ENCODE peak calls at places on chromosome X, in ten cellular contexts. N is tibial artery, K is kidney, V is breast epithelium, Y is brain microvascular endothelial cell, E is PC-3, W is Peyer's patch, S is thoracic aorta, O is transverse colon, Q is lower lobe of right lung. J is an unnamed sample.

GRCh38 chrX:9573282-9574106 is 108.6 kb downstream of the TBL1X start:
- DNase-seq in N (no peak), K (no peak), V (no peak), Y (no peak), E (no peak), W (peak), S (no peak), O (no peak), Q (no peak), J (no peak)

GRCh38 chrX:39162322-39162721 is 361.1 kb downstream of the MID1IP1 start:
- DNase-seq in N (no peak), K (peak), V (no peak), Y (no peak), E (no peak), W (peak), S (no peak), O (peak), Q (peak), J (no peak)

GRCh38 chrX:103356023-103356798 is at the start of gene TCEAL9:
- DNase-seq in N (peak), K (peak), V (peak), Y (peak), E (peak), W (peak), S (no peak), O (peak), Q (peak), J (peak)

GRCh38 chrX:129461801-129462456 is 61.4 kb downstream of the SMARCA1 start:
- DNase-seq in N (no peak), K (no peak), V (no peak), Y (no peak), E (no peak), W (no peak), S (no peak), O (no peak), Q (no peak), J (no peak)

GRCh38 chrX:106201502-106202178 is 33.5 kb downstream of the PWWP3B start:
- DNase-seq in N (no peak), K (no peak), V (no peak), Y (no peak), E (no peak), W (no peak), S (no peak), O (no peak), Q (no peak), J (no peak)

GRCh38 chrX:39613997-39614679 is 483.6 kb downstream of the BCOR start:
- DNase-seq in N (no peak), K (no peak), V (no peak), Y (no peak), E (no peak), W (no peak), S (no peak), O (peak), Q (peak), J (no peak)

GRCh38 chrX:124346064-124346876 is at the start of gene SH2D1A:
- DNase-seq in N (no peak), K (no peak), V (no peak), Y (no peak), E (no peak), W (peak), S (no peak), O (no peak), Q (no peak), J (no peak)

GRCh38 chrX:150961631-150962030 is 21.5 kb upstream of the HMGB3 start:
- DNase-seq in N (no peak), K (no peak), V (no peak), Y (no peak), E (no peak), W (no peak), S (no peak), O (no peak), Q (no peak), J (no peak)

GRCh38 chrX:44874481-44875184 is 1.6 kb downstream of the KDM6A start:
- DNase-seq in N (no peak), K (no peak), V (no peak), Y (no peak), E (peak), W (peak), S (no peak), O (peak), Q (no peak), J (no peak)

GRCh38 chrX:29903365-29903764 is 312.0 kb upstream of the MAGEB2 start:
- DNase-seq in N (no peak), K (no peak), V (no peak), Y (no peak), E (peak), W (no peak), S (no peak), O (no peak), Q (no peak), J (no peak)

GRCh38 chrX:119238557-119238956 is 2.5 kb downstream of the PGRMC1 start:
- DNase-seq in N (no peak), K (no peak), V (no peak), Y (no peak), E (peak), W (no peak), S (no peak), O (no peak), Q (no peak), J (no peak)

GRCh38 chrX:66110112-66110511 is 53.9 kb upstream of the HEPH start:
- DNase-seq in N (no peak), K (no peak), V (no peak), Y (no peak), E (peak), W (no peak), S (no peak), O (peak), Q (no peak), J (no peak)

GRCh38 chrX:78886550-78886949 is 58.6 kb upstream of the P2RY10 start:
- DNase-seq in N (no peak), K (no peak), V (no peak), Y (no peak), E (peak), W (no peak), S (no peak), O (no peak), Q (no peak), J (no peak)

GRCh38 chrX:10017866-10018265 is 50.7 kb downstream of the CLDN34 start:
- DNase-seq in N (no peak), K (no peak), V (no peak), Y (peak), E (peak), W (peak), S (no peak), O (no peak), Q (no peak), J (no peak)

GRCh38 chrX:29506729-29507128 is 708.6 kb upstream of the MAGEB2 start:
- DNase-seq in N (no peak), K (no peak), V (no peak), Y (no peak), E (no peak), W (no peak), S (no peak), O (no peak), Q (no peak), J (no peak)

GRCh38 chrX:39813631-39814246 is 284.0 kb downstream of the BCOR start:
- DNase-seq in N (peak), K (peak), V (peak), Y (peak), E (peak), W (peak), S (peak), O (peak), Q (no peak), J (no peak)

GRCh38 chrX:136867518-136867917 is 13.0 kb downstream of the RBMX start:
- DNase-seq in N (no peak), K (no peak), V (no peak), Y (no peak), E (no peak), W (no peak), S (no peak), O (no peak), Q (no peak), J (no peak)

GRCh38 chrX:22081475-22082092 is 49.5 kb downstream of the PHEX start:
- DNase-seq in N (no peak), K (no peak), V (no peak), Y (peak), E (peak), W (peak), S (no peak), O (peak), Q (peak), J (peak)

GRCh38 chrX:44071847-44072545 is 98.8 kb upstream of the NDP start:
- DNase-seq in N (no peak), K (no peak), V (no peak), Y (peak), E (peak), W (no peak), S (no peak), O (no peak), Q (no peak), J (no peak)

DNA sequence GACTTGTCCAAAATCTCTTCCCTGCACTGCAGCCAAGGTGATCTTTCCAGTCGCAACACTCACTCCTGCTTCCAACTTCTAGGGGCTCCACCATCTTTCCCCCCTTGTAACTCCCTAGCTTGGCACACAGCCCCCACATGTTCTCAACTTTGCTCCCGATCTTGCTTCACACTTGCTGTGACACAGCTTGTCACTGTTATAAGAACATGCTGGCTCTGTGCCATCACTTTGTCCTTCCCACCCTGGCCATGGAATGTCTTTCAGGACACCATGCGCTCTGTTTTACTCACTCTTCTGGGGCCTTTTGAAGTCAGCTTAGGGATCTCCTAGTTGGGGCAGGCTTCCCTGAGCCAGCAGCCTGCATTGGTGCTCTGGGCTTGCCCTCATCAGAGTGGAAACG is 2.5 kb downstream of the NSDHL start:
- DNase-seq in N (no peak), K (no peak), V (no peak), Y (no peak), E (no peak), W (no peak), S (no peak), O (no peak), Q (no peak), J (no peak)
- H3K27ac ChIP-seq in N (no peak), K (no peak), V (no peak), Y (no peak), E (no peak), W (no peak), S (no peak), O (no peak), Q (no peak), J (no peak)

DNA sequence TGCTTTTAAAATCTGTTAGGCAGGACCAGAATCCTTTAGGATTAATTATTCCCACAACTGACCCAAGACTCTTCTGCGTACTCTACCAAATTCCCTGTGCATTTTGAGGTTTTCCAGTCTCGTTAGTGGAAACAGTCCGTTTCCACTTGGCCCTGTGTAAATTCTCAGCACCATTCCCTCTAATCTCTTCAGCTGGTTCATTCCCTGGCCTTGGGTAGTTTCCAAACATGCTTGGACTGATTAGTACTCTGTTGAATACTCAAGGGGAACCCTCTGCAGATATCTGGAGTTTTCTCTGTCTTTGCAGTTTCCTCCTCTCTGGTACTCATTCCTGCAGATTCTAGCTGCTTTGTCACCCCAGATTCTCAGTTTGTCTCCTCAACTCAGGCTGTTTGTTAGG is 80.4 kb downstream of the ZFX start:
- DNase-seq in N (no peak), K (no peak), V (no peak), Y (no peak), E (no peak), W (no peak), S (no peak), O (no peak), Q (no peak), J (no peak)
- TF ChIP-seq CTCF in N (no peak), K (no peak), V (no peak), Y (no peak), E (no peak), W (no peak), S (no peak), O (no peak), Q (no peak), J (no peak)

GRCh38 chrX:15336023-15336413 is 695 bp upstream of the PIGA start:
- DNase-seq in N (no peak), K (no peak), V (no peak), Y (peak), E (peak), W (no peak), S (no peak), O (peak), Q (peak), J (peak)
- H3K4me3 ChIP-seq in N (peak), K (peak), V (peak), Y (peak), E (peak), W (peak), S (peak), O (peak), Q (peak), J (peak)

GRCh38 chrX:104488811-104489210 is 77.2 kb upstream of the IL1RAPL2 start:
- DNase-seq in N (no peak), K (no peak), V (no peak), Y (no peak), E (peak), W (no peak), S (no peak), O (no peak), Q (no peak), J (no peak)
- H3K27ac ChIP-seq in N (no peak), K (no peak), V (no peak), Y (no peak), E (no peak), W (no peak), S (no peak), O (no peak), Q (no peak), J (no peak)

DNA sequence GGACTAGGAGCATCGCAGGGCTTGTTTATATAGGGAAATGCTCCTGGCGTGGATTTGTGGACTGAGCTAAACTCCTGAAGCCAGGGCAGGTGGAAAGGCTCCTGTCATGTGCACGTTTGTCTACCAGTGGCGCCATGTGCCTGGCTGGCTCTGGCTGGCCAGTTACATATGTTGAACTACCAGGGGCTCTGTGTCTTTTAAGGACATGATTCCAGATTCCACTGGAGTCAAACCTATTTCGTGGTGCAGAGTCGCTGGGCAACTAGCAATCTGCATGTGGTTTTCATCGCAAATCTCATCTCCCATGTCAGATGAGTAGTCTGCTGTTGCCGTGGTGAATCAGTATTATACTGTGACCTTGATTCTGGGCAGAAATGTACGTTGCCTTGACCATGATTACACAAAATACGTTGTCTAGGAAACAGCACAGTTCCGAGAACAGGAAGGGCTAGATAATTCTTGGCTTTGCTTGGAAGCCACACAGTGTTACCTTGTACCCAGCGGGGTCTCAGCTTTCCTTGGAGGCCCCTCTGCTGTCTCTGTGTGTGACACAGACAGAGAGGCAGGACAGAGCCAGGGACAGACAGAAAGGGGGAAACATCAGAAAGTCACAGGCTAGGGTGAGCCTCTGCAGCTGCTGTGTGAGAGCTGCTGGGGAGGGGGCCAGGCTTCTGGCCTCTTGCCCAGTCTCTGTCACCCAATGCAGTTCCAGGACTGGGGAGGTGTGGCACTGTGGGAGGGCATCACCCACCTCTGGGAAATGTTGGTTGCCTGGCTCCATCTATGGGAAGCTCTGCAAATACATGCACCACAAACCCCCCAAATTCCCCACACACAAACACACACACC is 19.2 kb downstream of the PNMA6E start:
- DNase-seq in N (no peak), K (no peak), V (no peak), Y (peak), E (no peak), W (no peak), S (no peak), O (no peak), Q (no peak), J (peak)
- TF ChIP-seq CTCF in N (no peak), K (no peak), V (no peak), Y (peak), E (no peak), W (no peak), S (no peak), O (no peak), Q (no peak), J (peak)

J was measured in AG04450.